ENCODE peak calls at places on chromosomes 6 and 20, in ten cellular contexts. W, V, R, Z, X, S, M, C, Y and K are unnamed samples.

GRCh38 chr6:157635388-157636244 is 187.4 kb upstream of the SNX9 start:
- DNase-seq in C (no peak), Z (no peak), V (no peak), M (no peak), X (no peak), Y (no peak), W (no peak), S (no peak), R (peak; percentile 34), K (no peak)

GRCh38 chr20:38426006-38426405 is 9.1 kb downstream of the SNHG17 start:
- DNase-seq in X (peak; percentile 37), R (no peak), M (no peak), Z (no peak), V (peak; percentile 47), C (peak; percentile 69), S (peak; percentile 76), W (no peak), Y (no peak), K (peak; percentile 44)

GRCh38 chr20:59455392-59456341 is 148.7 kb upstream of the PHACTR3 start:
- DNase-seq in R (peak; percentile 68), X (peak; percentile 53), V (no peak), Z (peak; percentile 23), W (no peak), S (peak; percentile 33), M (peak; percentile 55), Y (no peak), C (no peak), K (no peak)

GRCh38 chr20:51511861-51512619 is 30.5 kb downstream of the NFATC2 start:
- DNase-seq in M (no peak), Z (no peak), V (no peak), X (no peak), C (no peak), W (no peak), R (no peak), S (no peak), Y (no peak), K (no peak)

GRCh38 chr6:3913077-3913957 is 64.1 kb downstream of the FAM50B start:
- DNase-seq in S (peak; percentile 79), V (no peak), Y (peak; percentile 67), M (no peak), R (no peak), Z (peak; percentile 35), C (peak; percentile 96), W (no peak), X (peak; percentile 77), K (peak; percentile 80)

GRCh38 chr6:132648356-132648755 is 10.6 kb downstream of the TAAR1 start:
- DNase-seq in W (no peak), S (no peak), Z (no peak), C (no peak), V (no peak), X (no peak), Y (no peak), R (no peak), M (no peak), K (peak; percentile 54)

GRCh38 chr20:8986631-8987030 is 82.3 kb upstream of the PLCB4 start:
- DNase-seq in V (no peak), R (no peak), S (no peak), C (no peak), Y (no peak), W (no peak), X (no peak), M (no peak), Z (no peak), K (no peak)

GRCh38 chr6:165834613-165835259 is 171.7 kb upstream of the PDE10A start:
- DNase-seq in C (no peak), W (no peak), M (no peak), V (no peak), X (peak; percentile 42), Z (peak; percentile 89), S (peak; percentile 34), Y (peak; percentile 92), R (no peak), K (peak; percentile 20)

GRCh38 chr20:34710568-34710839 is 6.4 kb downstream of the TP53INP2 start:
- DNase-seq in M (no peak), X (no peak), W (no peak), S (no peak), R (no peak), C (no peak), Z (no peak), Y (no peak), V (no peak), K (no peak)

GRCh38 chr20:34710861-34711574 is 6.9 kb downstream of the TP53INP2 start:
- DNase-seq in R (no peak), M (no peak), C (no peak), W (no peak), X (no peak), Z (no peak), S (no peak), Y (no peak), V (no peak), K (no peak)

GRCh38 chr20:34709836-34710567 is 5.9 kb downstream of the TP53INP2 start:
- DNase-seq in Z (peak; percentile 77), Y (peak; percentile 52), W (no peak), C (no peak), V (no peak), S (peak; percentile 84), M (peak; percentile 86), R (peak; percentile 68), X (peak; percentile 87), K (no peak)

GRCh38 chr20:34708621-34709043 is 4.5 kb downstream of the TP53INP2 start:
- DNase-seq in C (no peak), M (peak; percentile 47), Z (peak; percentile 77), S (peak; percentile 72), Y (peak; percentile 38), X (peak; percentile 63), R (peak; percentile 73), W (no peak), V (no peak), K (no peak)

DNA sequence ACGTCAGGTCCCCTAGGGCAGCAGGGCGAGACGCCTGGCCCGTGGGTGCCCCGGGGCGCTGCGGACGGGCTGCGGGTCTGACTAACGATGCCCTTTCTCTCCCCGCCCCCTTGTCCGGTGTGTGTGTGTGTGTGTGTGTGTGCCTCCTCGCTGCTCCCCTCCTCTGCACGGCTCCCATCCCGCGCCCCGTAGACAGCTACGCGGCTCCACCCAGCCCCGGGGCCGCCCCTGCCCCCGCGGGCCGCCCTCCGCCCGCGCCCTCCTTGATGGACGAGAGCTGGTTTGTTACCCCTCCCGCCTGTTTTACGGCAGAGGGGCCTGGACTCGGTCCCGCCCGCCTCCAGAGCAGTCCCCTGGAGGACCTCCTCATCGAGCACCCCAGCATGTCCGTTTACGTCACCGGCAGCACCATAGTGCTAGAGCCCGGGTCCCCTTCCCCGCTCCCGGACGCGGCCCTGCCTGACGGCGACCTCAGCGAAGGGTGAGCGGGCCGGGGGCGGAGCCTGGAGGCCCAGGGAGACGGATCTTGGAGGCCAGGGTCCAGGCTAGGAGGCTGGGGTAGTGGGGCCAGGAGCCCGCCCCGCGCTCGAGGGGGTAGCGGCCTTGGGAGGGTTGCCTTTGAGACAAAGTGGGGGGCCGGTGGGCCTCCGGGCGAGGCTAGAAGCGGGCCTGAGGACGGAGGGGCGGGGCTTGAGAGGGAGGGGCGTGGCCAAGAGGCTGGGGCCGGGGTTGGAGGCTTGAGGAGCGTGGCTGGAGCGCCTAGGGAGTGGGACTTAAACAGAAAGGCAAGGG is 5.1 kb downstream of the TP53INP2 start:
- DNase-seq in V (peak; percentile 54), M (peak; percentile 83), R (peak; percentile 85), W (no peak), S (peak; percentile 86), Z (peak; percentile 92), Y (peak; percentile 83), C (no peak), X (peak; percentile 88), K (no peak)
- H3K27ac ChIP-seq in V (peak overlapping the region; percentile 54), M (no peak overlapping the region), R (peak overlapping the region; percentile 72), W (no peak overlapping the region), S (peak overlapping the region; percentile 78), Z (peak overlapping the region; percentile 61), Y (peak overlapping the region; percentile 94), C (peak overlapping the region; percentile 73), X (peak overlapping the region; percentile 86), K (peak overlapping the region; percentile 32)

GRCh38 chr6:143969077-143969476 is 39.0 kb downstream of the PLAGL1 start:
- DNase-seq in M (no peak), W (no peak), R (peak; percentile 86), V (no peak), X (no peak), S (no peak), C (no peak), Y (no peak), Z (no peak), K (no peak)

GRCh38 chr6:143973097-143973979 is 34.7 kb downstream of the PLAGL1 start:
- DNase-seq in C (no peak), S (no peak), Y (no peak), Z (no peak), M (peak; percentile 22), R (peak; percentile 96), W (peak; percentile 90), X (no peak), V (no peak), K (no peak)

GRCh38 chr6:143967861-143968498 is 40.1 kb downstream of the PLAGL1 start:
- DNase-seq in V (peak; percentile 48), Y (no peak), C (no peak), Z (no peak), W (no peak), X (no peak), S (no peak), R (no peak), M (no peak), K (no peak)

GRCh38 chr6:143971453-143971852 is 36.6 kb downstream of the PLAGL1 start:
- DNase-seq in C (no peak), R (no peak), Z (no peak), Y (no peak), X (no peak), W (no peak), S (no peak), V (no peak), M (no peak), K (no peak)

GRCh38 chr6:143970827-143971226 is 37.2 kb downstream of the PLAGL1 start:
- DNase-seq in Z (no peak), C (no peak), V (no peak), M (no peak), X (no peak), S (no peak), W (no peak), R (no peak), Y (no peak), K (no peak)
- H3K27ac ChIP-seq in Z (no peak overlapping the region), C (no peak overlapping the region), V (no peak overlapping the region), M (no peak overlapping the region), X (peak overlapping the region; percentile 65), S (no peak overlapping the region), W (no peak overlapping the region), R (no peak overlapping the region), Y (no peak overlapping the region), K (no peak overlapping the region)

GRCh38 chr20:58175836-58176235 is 52.6 kb downstream of the ANKRD60 start:
- DNase-seq in X (no peak), Z (no peak), S (no peak), Y (no peak), C (no peak), M (no peak), R (no peak), V (no peak), W (no peak), K (no peak)
- H3K27ac ChIP-seq in X (no peak overlapping the region), Z (peak overlapping the region; percentile 36), S (no peak overlapping the region), Y (no peak overlapping the region), C (no peak overlapping the region), M (no peak overlapping the region), R (no peak overlapping the region), V (no peak overlapping the region), W (no peak overlapping the region), K (no peak overlapping the region)

GRCh38 chr6:168035661-168036616 is 38.5 kb downstream of the KIF25 start:
- DNase-seq in X (peak; percentile 45), W (no peak), C (no peak), S (peak; percentile 21), M (no peak), Y (no peak), Z (peak; percentile 61), V (no peak), R (no peak), K (no peak)

GRCh38 chr6:168039301-168039700 is 39.7 kb downstream of the FRMD1 start:
- DNase-seq in Y (no peak), R (no peak), X (no peak), Z (no peak), S (no peak), W (no peak), C (no peak), V (no peak), M (no peak), K (no peak)

GRCh38 chr6:168037856-168038255 is 40.4 kb downstream of the KIF25 start:
- DNase-seq in C (no peak), R (no peak), V (no peak), W (no peak), Z (no peak), S (no peak), M (no peak), X (no peak), Y (no peak), K (no peak)

GRCh38 chr6:168038576-168039140 is 40.4 kb downstream of the FRMD1 start:
- DNase-seq in M (no peak), W (no peak), V (no peak), C (no peak), S (no peak), R (no peak), Z (no peak), Y (no peak), X (no peak), K (no peak)

DNA sequence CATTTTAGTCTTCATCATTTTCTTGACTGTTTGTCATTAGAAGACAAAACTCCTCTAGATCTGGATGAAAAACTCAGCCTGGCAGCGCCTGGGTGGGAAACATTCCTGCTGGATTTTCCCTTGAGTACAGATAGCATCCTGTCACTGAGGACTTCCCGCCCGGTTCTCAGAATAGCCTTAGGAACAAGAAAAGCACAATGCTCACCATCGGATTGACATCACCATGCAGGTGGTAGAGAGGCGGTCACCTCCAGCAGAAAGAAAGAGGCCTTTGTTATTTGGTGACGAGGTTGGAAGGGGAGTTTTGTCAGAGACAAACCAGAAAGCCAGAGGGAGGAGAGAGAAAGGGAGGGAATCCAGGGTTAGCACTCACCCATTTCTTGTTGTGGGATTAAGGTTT is 39.8 kb downstream of the KIF25 start:
- DNase-seq in X (no peak), C (no peak), M (no peak), V (no peak), S (no peak), Y (no peak), R (no peak), Z (no peak), W (no peak), K (no peak)
- H3K27ac ChIP-seq in X (no peak overlapping the region), C (no peak overlapping the region), M (no peak overlapping the region), V (no peak overlapping the region), S (no peak overlapping the region), Y (no peak overlapping the region), R (no peak overlapping the region), Z (no peak overlapping the region), W (no peak overlapping the region), K (no peak overlapping the region)